ENCODE peak calls at places on chromosomes 7 and 10, in five cellular contexts. A is ascending aorta; Q is thoracic aorta; W is GM23338; H is CD4-positive, alpha-beta memory T cell. B is an unnamed sample.
A peak's percentile ranks its signal among the peaks of the same experiment; 100 is the strongest.

GRCh38 chr10:46514899-46515298 is 41.6 kb downstream of the GPRIN2 start:
- DNase-seq in A (peak; percentile 22), Q (no peak), W (no peak), H (no peak), B (no peak)

GRCh38 chr10:28250782-28251181 is 52.1 kb downstream of the MPP7 start:
- DNase-seq in A (no peak), Q (no peak), W (no peak), H (peak; percentile 35), B (peak; percentile 20)

GRCh38 chr7:149071641-149072437 is 18.7 kb downstream of the ZNF786 start:
- DNase-seq in A (no peak), Q (no peak), W (peak; percentile 93), H (peak; percentile 60), B (peak; percentile 13)

GRCh38 chr7:111009641-111010040 is 81.3 kb upstream of the LRRN3 start:
- DNase-seq in A (no peak), Q (no peak), W (no peak), H (no peak), B (no peak)

GRCh38 chr7:155980841-155981240 is 168.6 kb upstream of the SHH start:
- DNase-seq in A (peak; percentile 38), Q (no peak), W (no peak), H (no peak), B (no peak)

GRCh38 chr10:71433983-71434744 is 37.4 kb downstream of the CDH23 start:
- DNase-seq in A (peak; percentile 49), Q (no peak), W (no peak), H (no peak), B (no peak)

GRCh38 chr7:156117542-156118245 is 305.4 kb upstream of the SHH start:
- DNase-seq in A (no peak), Q (no peak), W (no peak), H (no peak), B (no peak)

GRCh38 chr10:99399664-99400063 is 30.8 kb downstream of the GOT1 start:
- DNase-seq in A (no peak), Q (no peak), W (no peak), H (no peak), B (no peak)

GRCh38 chr10:101223274-101224059 is 5.8 kb downstream of the LBX1 start:
- DNase-seq in A (no peak), Q (no peak), W (peak; percentile 71), H (no peak), B (no peak)

GRCh38 chr10:77641788-77642397 is 4.3 kb upstream of the KCNMA1 start:
- DNase-seq in A (peak; percentile 88), Q (peak; percentile 77), W (peak; percentile 91), H (peak; percentile 24), B (peak; percentile 91)

GRCh38 chr7:2478387-2478760 is 2.2 kb upstream of the GRIFIN start:
- DNase-seq in A (peak; percentile 83), Q (no peak), W (no peak), H (no peak), B (no peak)

GRCh38 chr7:101950450-101951119 is 133.2 kb downstream of the CUX1 start:
- DNase-seq in A (no peak), Q (no peak), W (peak; percentile 87), H (no peak), B (peak; percentile 57)

GRCh38 chr10:8075282-8076260 is 21.1 kb downstream of the GATA3 start:
- DNase-seq in A (no peak), Q (no peak), W (peak; percentile 43), H (no peak), B (no peak)

GRCh38 chr7:18320971-18321567 is 174.5 kb upstream of the HDAC9 start:
- DNase-seq in A (no peak), Q (no peak), W (peak; percentile 78), H (peak; percentile 3), B (peak; percentile 63)

GRCh38 chr7:76260171-76260703 is 42.2 kb upstream of the HSPB1 start:
- DNase-seq in A (no peak), Q (no peak), W (peak; percentile 96), H (no peak), B (peak; percentile 62)

GRCh38 chr7:102450242-102450641 is 14.4 kb downstream of the ALKBH4 start:
- DNase-seq in A (no peak), Q (no peak), W (no peak), H (peak; percentile 48), B (no peak)

GRCh38 chr10:129677377-129677927 is 210.4 kb downstream of the MGMT start:
- DNase-seq in A (no peak), Q (no peak), W (no peak), H (no peak), B (no peak)

GRCh38 chr7:156043435-156044123 is 231.3 kb upstream of the SHH start:
- DNase-seq in A (no peak), Q (no peak), W (no peak), H (no peak), B (no peak)

GRCh38 chr7:22576941-22577927 is 77.2 kb upstream of the STEAP1B start:
- DNase-seq in A (peak; percentile 87), Q (peak; percentile 25), W (no peak), H (no peak), B (peak; percentile 74)

GRCh38 chr10:118979661-118980060 is 49.9 kb upstream of the NANOS1 start:
- DNase-seq in A (peak; percentile 37), Q (no peak), W (no peak), H (no peak), B (no peak)

GRCh38 chr10:5551531-5552375 is 27.0 kb downstream of the CALML3 start:
- DNase-seq in A (no peak), Q (no peak), W (no peak), H (no peak), B (peak; percentile 52)

GRCh38 chr10:3950676-3951275 is 165.8 kb upstream of the KLF6 start:
- DNase-seq in A (no peak), Q (no peak), W (no peak), H (peak; percentile 59), B (no peak)

GRCh38 chr7:30168800-30169584 is 34.2 kb downstream of the MTURN start:
- DNase-seq in A (no peak), Q (no peak), W (peak; percentile 83), H (no peak), B (peak; percentile 36)

GRCh38 chr10:81215498-81215897 is 659.5 kb upstream of the NRG3 start:
- DNase-seq in A (no peak), Q (no peak), W (no peak), H (no peak), B (no peak)

GRCh38 chr10:3136763-3137611 is 35.6 kb downstream of the PITRM1 start:
- DNase-seq in A (peak; percentile 89), Q (no peak), W (no peak), H (no peak), B (no peak)

GRCh38 chr10:58752665-58753064 is 240.0 kb downstream of the BICC1 start:
- DNase-seq in A (no peak), Q (no peak), W (no peak), H (no peak), B (no peak)

GRCh38 chr10:86481761-86482160 is 39.8 kb downstream of the WAPL start:
- DNase-seq in A (no peak), Q (no peak), W (no peak), H (no peak), B (no peak)

GRCh38 chr10:73340121-73340520 is 18.5 kb downstream of the CFAP70 start:
- DNase-seq in A (no peak), Q (no peak), W (no peak), H (no peak), B (no peak)

GRCh38 chr7:116727432-116728009 is 55.5 kb downstream of the MET start:
- DNase-seq in A (no peak), Q (no peak), W (no peak), H (no peak), B (no peak)

GRCh38 chr7:21276471-21277035 is 151.3 kb upstream of the SP4 start:
- DNase-seq in A (no peak), Q (no peak), W (peak; percentile 44), H (no peak), B (no peak)

GRCh38 chr7:17233643-17234397 is 64.6 kb upstream of the AHR start:
- DNase-seq in A (no peak), Q (no peak), W (no peak), H (no peak), B (no peak)

GRCh38 chr10:83991986-83992753 is 147.1 kb upstream of the GHITM start:
- DNase-seq in A (no peak), Q (no peak), W (peak; percentile 91), H (no peak), B (peak; percentile 58)

GRCh38 chr7:157139142-157140117 is 704 bp downstream of the UBE3C start:
- DNase-seq in A (peak; percentile 76), Q (no peak), W (peak; percentile 64), H (peak; percentile 18), B (peak; percentile 60)

GRCh38 chr7:129553861-129554530 is 51.7 kb downstream of the SMKR1 start:
- DNase-seq in A (no peak), Q (no peak), W (no peak), H (peak; percentile 33), B (no peak)

DNA sequence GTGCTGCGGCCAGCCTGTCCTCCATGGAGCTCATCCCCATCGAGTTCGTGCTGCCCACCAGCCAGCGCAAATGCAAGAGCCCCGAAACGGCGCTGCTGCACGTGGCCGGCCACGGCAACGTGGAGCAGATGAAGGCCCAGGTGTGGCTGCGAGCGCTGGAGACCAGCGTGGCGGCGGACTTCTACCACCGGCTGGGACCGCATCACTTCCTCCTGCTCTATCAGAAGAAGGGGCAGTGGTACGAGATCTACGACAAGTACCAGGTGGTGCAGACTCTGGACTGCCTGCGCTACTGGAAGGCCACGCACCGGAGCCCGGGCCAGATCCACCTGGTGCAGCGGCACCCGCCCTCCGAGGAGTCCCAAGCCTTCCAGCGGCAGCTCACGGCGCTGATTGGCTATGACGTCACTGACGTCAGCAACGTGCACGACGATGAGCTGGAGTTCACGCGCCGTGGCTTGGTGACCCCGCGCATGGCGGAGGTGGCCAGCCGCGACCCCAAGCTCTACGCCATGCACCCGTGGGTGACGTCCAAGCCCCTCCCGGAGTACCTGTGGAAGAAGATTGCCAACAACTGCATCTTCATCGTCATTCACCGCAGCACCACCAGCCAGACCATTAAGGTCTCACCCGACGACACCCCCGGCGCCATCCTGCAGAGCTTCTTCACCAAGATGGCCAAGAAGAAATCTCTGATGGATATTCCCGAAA is 2.7 kb downstream of the PIK3CG start:
- DNase-seq in A (no peak), Q (no peak), W (no peak), H (no peak), B (no peak)
- H3K4me3 ChIP-seq in A (no peak overlapping the region), Q (no peak overlapping the region), W (no peak overlapping the region), H (no peak overlapping the region), B (no peak overlapping the region)

DNA sequence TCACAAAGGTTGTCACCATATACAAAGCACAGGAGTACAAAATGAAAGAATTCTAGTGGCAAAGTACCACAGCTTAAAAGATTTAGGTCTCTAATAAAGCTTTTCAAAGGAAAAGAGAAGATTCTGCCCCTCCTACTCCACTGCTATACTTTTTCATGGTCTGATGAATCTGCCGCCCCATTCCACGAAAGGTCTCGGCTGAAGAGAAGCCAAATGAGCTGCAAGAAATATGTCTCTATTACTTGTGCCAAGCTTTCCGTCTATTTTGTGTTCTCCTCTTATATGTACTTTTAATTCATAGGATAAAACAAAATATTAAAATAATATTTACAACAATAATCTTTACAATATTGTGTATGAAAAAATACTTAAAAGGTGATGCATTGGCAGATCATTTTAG is 222.6 kb downstream of the ANK3 start:
- DNase-seq in A (no peak), Q (no peak), W (no peak), H (no peak), B (no peak)
- H3K4me3 ChIP-seq in A (peak overlapping the region; percentile 9), Q (peak overlapping the region; percentile 44), W (no peak overlapping the region), H (no peak overlapping the region), B (no peak overlapping the region)

GRCh38 chr7:24716480-24717246 is 40.6 kb downstream of the GSDME start:
- DNase-seq in A (no peak), Q (no peak), W (no peak), H (no peak), B (no peak)
- H3K4me3 ChIP-seq in A (no peak overlapping the region), Q (no peak overlapping the region), W (no peak overlapping the region), H (no peak overlapping the region), B (no peak overlapping the region)

GRCh38 chr7:39465055-39465929 is 100.9 kb upstream of the YAE1 start:
- DNase-seq in A (peak; percentile 67), Q (no peak), W (peak; percentile 91), H (peak; percentile 22), B (peak; percentile 80)
- H3K4me3 ChIP-seq in A (peak overlapping the region; percentile 8), Q (peak overlapping the region; percentile 56), W (no peak overlapping the region), H (no peak overlapping the region), B (no peak overlapping the region)

B was measured in hepatocyte.